ENCODE peak calls at places on chromosomes 1 and 21, in nine cellular contexts. P is HepG2, M is K562, V is GM12878, T is stomach, Y is H1, L is transverse colon, A is endothelial cell of umbilical vein, U is esophagus muscularis mucosa. X is an unnamed sample. For H3K9me3, the result is how much of the 10 kb centered on the place peaks cover.

GRCh38 chr1:150543500-150544143 is 5.6 kb upstream of the ADAMTSL4 start:
- DNase-seq in L (peak), P (peak), V (no peak), Y (no peak), T (no peak), A (no peak), M (no peak), U (no peak), X (no peak)

GRCh38 chr1:116092752-116093489 is 18.3 kb upstream of the MAB21L3 start:
- DNase-seq in M (no peak), U (no peak), P (no peak), T (no peak), Y (no peak), V (no peak), L (no peak), A (no peak), X (no peak)

GRCh38 chr21:43954896-43955295 is 57.2 kb upstream of the TRAPPC10 start:
- DNase-seq in T (no peak), V (no peak), A (no peak), M (no peak), U (no peak), L (no peak), Y (no peak), P (no peak), X (no peak)

GRCh38 chr1:162470216-162470615 is 27.4 kb upstream of the UHMK1 start:
- DNase-seq in T (no peak), P (no peak), A (no peak), Y (no peak), L (no peak), V (no peak), M (no peak), U (no peak), X (no peak)

GRCh38 chr1:87143413-87144135 is 185.1 kb upstream of the LMO4 start:
- DNase-seq in M (no peak), T (no peak), U (no peak), Y (no peak), L (no peak), P (no peak), A (no peak), V (no peak), X (no peak)

GRCh38 chr21:42841156-42841915 is 38.0 kb downstream of the WDR4 start:
- DNase-seq in Y (no peak), U (no peak), A (no peak), T (no peak), V (no peak), M (peak), L (no peak), P (no peak), X (no peak)

GRCh38 chr1:35558374-35559316 is 1.0 kb downstream of the NCDN start:
- DNase-seq in L (no peak), T (no peak), A (no peak), Y (no peak), M (peak), P (no peak), U (no peak), V (no peak), X (no peak)

GRCh38 chr1:48917901-48918603 is 141.4 kb upstream of the BEND5 start:
- DNase-seq in Y (no peak), U (no peak), A (no peak), L (no peak), M (no peak), V (no peak), P (peak), T (no peak), X (no peak)

GRCh38 chr1:204134103-204134502 is 17.7 kb downstream of the ETNK2 start:
- DNase-seq in Y (no peak), A (no peak), U (no peak), M (no peak), P (no peak), T (no peak), L (no peak), V (no peak), X (no peak)

GRCh38 chr1:51843948-51844347 is 34.6 kb downstream of the NRDC start:
- DNase-seq in L (no peak), P (no peak), V (no peak), Y (no peak), T (no peak), M (no peak), U (no peak), A (no peak), X (no peak)

GRCh38 chr1:218344814-218345672 is at the start of gene TGFB2:
- DNase-seq in U (no peak), L (peak), T (no peak), M (peak), P (no peak), Y (no peak), A (peak), V (no peak), X (peak)

GRCh38 chr1:1455366-1455884 is 5.9 kb downstream of the ATAD3C start:
- DNase-seq in T (no peak), Y (no peak), P (no peak), A (no peak), V (no peak), M (no peak), U (no peak), L (no peak), X (no peak)

GRCh38 chr1:79161077-79161476 is 154.5 kb upstream of the ADGRL4 start:
- DNase-seq in T (no peak), A (peak), P (no peak), L (no peak), U (no peak), V (no peak), M (no peak), Y (no peak), X (no peak)

GRCh38 chr1:183339556-183340167 is 78.5 kb downstream of the NMNAT2 start:
- DNase-seq in A (no peak), U (no peak), M (no peak), Y (no peak), V (no peak), P (no peak), T (no peak), L (no peak), X (no peak)

GRCh38 chr1:22710688-22711024 is at the start of gene EPHB2:
- DNase-seq in T (peak), V (no peak), P (no peak), L (peak), U (no peak), A (no peak), M (peak), Y (no peak), X (peak)

GRCh38 chr1:234670936-234671628 is 61.1 kb upstream of the IRF2BP2 start:
- DNase-seq in U (no peak), M (no peak), Y (no peak), P (peak), V (peak), L (no peak), T (no peak), A (no peak), X (no peak)

GRCh38 chr1:12056331-12056841 is 6.7 kb upstream of the TNFRSF8 start:
- DNase-seq in Y (no peak), U (no peak), M (no peak), L (no peak), P (no peak), V (peak), T (no peak), A (no peak), X (no peak)

GRCh38 chr21:42678118-42678430 is 24.7 kb downstream of the PDE9A start:
- DNase-seq in L (no peak), T (no peak), P (no peak), M (no peak), V (no peak), Y (no peak), U (no peak), A (no peak), X (no peak)

GRCh38 chr1:221839321-221839720 is 97.4 kb upstream of the DUSP10 start:
- DNase-seq in V (peak), Y (no peak), T (no peak), P (no peak), M (no peak), L (no peak), U (no peak), A (no peak), X (no peak)

GRCh38 chr1:103267893-103268292 is 159.6 kb upstream of the COL11A1 start:
- DNase-seq in L (no peak), V (no peak), P (no peak), T (no peak), Y (no peak), M (no peak), U (no peak), A (no peak), X (no peak)

GRCh38 chr1:159282118-159282517 is 20.0 kb upstream of the FCER1A start:
- DNase-seq in M (no peak), L (no peak), Y (no peak), T (no peak), V (no peak), A (peak), U (no peak), P (peak), X (no peak)

GRCh38 chr1:184150776-184151531 is 99.4 kb downstream of the TSEN15 start:
- DNase-seq in T (no peak), A (peak), L (peak), U (peak), P (no peak), Y (no peak), M (no peak), V (no peak), X (no peak)

GRCh38 chr1:184824716-184825323 is 70.2 kb upstream of the EDEM3 start:
- DNase-seq in V (no peak), A (no peak), Y (no peak), T (no peak), U (no peak), P (no peak), L (no peak), M (no peak), X (no peak)

GRCh38 chr1:41245659-41246058 is 3.6 kb upstream of the SCMH1 start:
- DNase-seq in T (no peak), M (no peak), P (no peak), L (no peak), V (no peak), A (peak), Y (no peak), U (no peak), X (peak)

GRCh38 chr21:44370027-44370735 is 16.8 kb downstream of the TRPM2 start:
- DNase-seq in M (peak), Y (no peak), P (peak), T (peak), U (no peak), A (no peak), L (no peak), V (no peak), X (no peak)

GRCh38 chr1:115975569-115976061 is 698 bp upstream of the SLC22A15 start:
- DNase-seq in M (no peak), T (no peak), Y (no peak), U (no peak), A (no peak), L (no peak), P (no peak), V (no peak), X (no peak)

GRCh38 chr1:6991271-6991670 is 206.0 kb downstream of the CAMTA1 start:
- DNase-seq in U (no peak), V (no peak), L (no peak), M (no peak), T (no peak), Y (no peak), A (peak), P (no peak), X (no peak)

GRCh38 chr1:154652893-154653292 is 44.9 kb upstream of the ADAR start:
- DNase-seq in A (no peak), L (no peak), M (no peak), Y (no peak), T (no peak), U (no peak), P (no peak), V (no peak), X (no peak)

GRCh38 chr1:180909462-180909976 is 3.2 kb upstream of the KIAA1614 start:
- DNase-seq in L (no peak), P (no peak), T (no peak), U (no peak), A (no peak), M (no peak), Y (no peak), V (peak), X (no peak)

GRCh38 chr1:180912801-180913616 is at the start of gene KIAA1614:
- DNase-seq in L (no peak), Y (no peak), T (no peak), P (no peak), V (no peak), U (no peak), M (no peak), A (no peak), X (no peak)

GRCh38 chr1:180909005-180909414 is 3.7 kb upstream of the KIAA1614 start:
- DNase-seq in Y (no peak), M (no peak), U (no peak), P (no peak), T (no peak), V (peak), A (no peak), L (no peak), X (no peak)

GRCh38 chr1:180912211-180912800 is 391 bp upstream of the KIAA1614 start:
- DNase-seq in P (no peak), U (no peak), L (no peak), M (no peak), Y (no peak), V (no peak), T (no peak), A (no peak), X (no peak)

GRCh38 chr1:180911640-180912161 is 996 bp upstream of the KIAA1614 start:
- DNase-seq in L (no peak), U (no peak), A (no peak), Y (no peak), P (no peak), V (no peak), M (no peak), T (no peak), X (no peak)
- TF ChIP-seq POLR2AphosphoS5 in L (no peak), U (no peak), A (no peak), Y (no peak), P (no peak), V (no peak), M (no peak), T (no peak), X (no peak)

GRCh38 chr1:243230914-243231313 is 24.2 kb downstream of the CEP170 start:
- DNase-seq in V (no peak), T (no peak), M (peak), L (no peak), P (peak), U (no peak), A (peak), Y (no peak), X (no peak)
- H3K9me3 ChIP-seq in V (under half), T (under half), M (under half), L (under half), P (under half), U (under half), A (under half), Y (under half), X (under half)

GRCh38 chr1:8866792-8867415 is 11.6 kb downstream of the ENO1 start:
- DNase-seq in U (no peak), M (no peak), A (no peak), L (no peak), P (no peak), Y (no peak), V (no peak), T (no peak), X (no peak)

GRCh38 chr1:8867878-8868567 is 10.5 kb downstream of the ENO1 start:
- DNase-seq in V (no peak), U (no peak), T (no peak), P (no peak), Y (no peak), A (no peak), M (no peak), L (no peak), X (no peak)

GRCh38 chr1:8863712-8864324 is 14.7 kb downstream of the ENO1 start:
- DNase-seq in M (no peak), U (no peak), V (no peak), L (no peak), T (no peak), P (no peak), A (no peak), Y (no peak), X (no peak)

GRCh38 chr1:8864713-8865397 is 13.6 kb downstream of the ENO1 start:
- DNase-seq in L (no peak), A (no peak), P (no peak), U (no peak), Y (no peak), V (no peak), M (no peak), T (no peak), X (no peak)

DNA sequence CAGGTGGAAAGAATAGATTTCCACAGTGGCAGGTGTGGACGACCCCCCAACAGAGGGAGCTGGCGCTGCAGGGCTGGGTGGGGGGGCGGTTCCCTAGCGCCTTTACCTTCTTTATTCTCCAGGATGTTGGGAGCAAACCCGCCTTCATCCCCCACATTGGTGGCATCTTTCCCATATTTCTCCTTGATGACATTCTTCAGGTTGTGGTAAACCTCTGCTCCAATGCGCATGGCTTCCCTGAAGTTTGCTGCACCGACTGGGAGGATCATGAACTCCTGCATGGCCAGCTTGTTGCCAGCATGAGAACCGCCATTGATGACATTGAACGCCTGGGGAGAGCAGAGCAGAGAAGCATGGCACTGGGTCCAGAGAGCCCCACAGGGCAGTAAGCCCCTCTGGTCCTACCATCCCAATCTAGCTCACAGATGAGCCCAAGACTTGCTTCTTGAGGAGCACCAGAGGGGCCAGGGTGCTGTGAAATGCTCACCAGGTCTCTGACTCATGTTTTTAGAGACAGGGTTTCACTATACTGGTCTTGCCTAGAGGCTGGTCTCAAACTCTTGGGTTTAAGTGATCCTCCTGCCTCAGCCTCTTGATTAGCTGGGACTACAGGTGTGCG is 12.2 kb downstream of the ENO1 start:
- DNase-seq in P (no peak), U (no peak), M (no peak), V (no peak), L (no peak), A (no peak), Y (no peak), T (no peak), X (no peak)
- H3K27ac ChIP-seq in P (no peak), U (no peak), M (no peak), V (no peak), L (no peak), A (no peak), Y (no peak), T (no peak), X (no peak)

GRCh38 chr1:5651027-5651410 is 341.2 kb downstream of the NPHP4 start:
- DNase-seq in M (no peak), V (no peak), T (no peak), U (no peak), L (no peak), P (no peak), Y (no peak), A (no peak), X (no peak)
- TF ChIP-seq POLR2AphosphoS5 in M (no peak), V (no peak), T (no peak), U (no peak), L (no peak), P (no peak), Y (no peak), A (no peak), X (no peak)

GRCh38 chr1:228120351-228121091 is 11.4 kb upstream of the MRPL55 start:
- DNase-seq in V (no peak), T (no peak), A (no peak), U (no peak), Y (no peak), P (no peak), L (no peak), M (no peak), X (no peak)
- H3K9me3 ChIP-seq in V (under half), T (under half), A (under half), U (under half), Y (under half), P (under half), L (under half), M (under half), X (under half)

DNA sequence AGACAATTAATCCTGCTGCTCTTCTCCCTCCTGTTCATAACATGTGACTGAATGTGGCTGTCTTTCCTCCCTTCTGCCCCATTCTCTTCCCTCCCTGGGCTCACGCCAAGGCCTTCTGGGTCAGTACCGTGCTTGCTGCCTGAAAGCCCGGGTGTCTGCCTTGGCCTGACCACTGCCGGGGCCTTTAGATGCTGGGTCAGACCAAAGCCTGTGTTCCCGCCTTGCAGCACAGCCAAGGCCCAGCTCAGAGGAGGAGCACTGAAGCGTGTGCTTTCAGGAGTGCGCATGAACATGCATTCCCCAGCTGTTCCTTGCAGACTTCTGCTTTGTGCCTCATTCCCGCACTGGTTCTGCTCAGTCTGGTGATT is 27.0 kb upstream of the SARS1 start:
- DNase-seq in P (no peak), U (no peak), A (no peak), V (no peak), L (no peak), M (no peak), Y (no peak), T (no peak), X (no peak)
- H3K27ac ChIP-seq in P (no peak), U (peak), A (no peak), V (no peak), L (peak), M (no peak), Y (no peak), T (peak), X (peak)

GRCh38 chr1:237112663-237113062 is 70.7 kb downstream of the RYR2 start:
- DNase-seq in U (no peak), M (no peak), P (no peak), T (no peak), L (no peak), A (no peak), Y (no peak), V (no peak), X (no peak)
- TF ChIP-seq POLR2AphosphoS5 in U (no peak), M (no peak), P (no peak), T (no peak), L (no peak), A (no peak), Y (no peak), V (no peak), X (no peak)

DNA sequence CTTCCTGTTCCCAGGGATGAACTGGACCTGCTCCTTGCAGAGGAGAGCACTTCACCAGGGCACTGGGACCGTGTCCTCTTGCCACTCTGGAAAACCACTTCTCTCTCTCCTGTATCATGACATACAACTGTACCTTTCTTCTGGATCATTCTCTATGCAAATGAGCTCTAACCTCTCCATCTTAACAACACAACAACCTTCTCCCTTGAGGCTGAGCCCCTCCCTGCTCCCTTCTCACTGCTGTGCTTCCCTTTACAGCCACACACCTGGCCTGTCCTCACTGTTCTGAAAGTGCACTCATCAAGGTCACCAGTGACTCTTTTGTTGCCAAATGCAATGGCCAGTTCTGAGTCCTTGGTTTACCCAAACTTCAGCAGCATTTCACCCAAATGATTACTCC is 54.5 kb upstream of the MRPS6 start:
- DNase-seq in A (no peak), V (peak), Y (no peak), L (no peak), P (no peak), U (no peak), T (no peak), M (no peak), X (no peak)
- H3K9me3 ChIP-seq in A (under half), V (under half), Y (under half), L (under half), P (under half), U (under half), T (under half), M (under half), X (under half)